ENCODE peak calls at places on chromosome 13, in nine cellular contexts. P is neural progenitor cell, D is GM23248, N is HCT116, C is GM23338, S is PC-3, U is SK-N-SH, Y is MM.1S, O is hepatocyte. X is an unnamed sample.

GRCh38 chr13:40101708-40102359 is 446.4 kb downstream of the COG6 start:
- DNase-seq in P (no peak), D (no peak), N (no peak), C (no peak), S (no peak), U (no peak), Y (no peak), O (no peak), X (peak)

GRCh38 chr13:99878921-99879610 is 92.5 kb downstream of the ZIC5 start:
- DNase-seq in P (no peak), D (no peak), N (no peak), C (no peak), S (no peak), U (no peak), Y (no peak), O (no peak), X (no peak)

GRCh38 chr13:39612023-39612637 is 9.1 kb upstream of the LHFPL6 start:
- DNase-seq in P (peak), D (peak), N (peak), C (peak), S (peak), U (peak), Y (peak), O (peak), X (peak)

GRCh38 chr13:45339867-45340266 is 1.1 kb downstream of the TPT1 start:
- DNase-seq in P (no peak), D (peak), N (no peak), C (no peak), S (no peak), U (no peak), Y (peak), O (no peak), X (no peak)

GRCh38 chr13:83794627-83795026 is 87.6 kb downstream of the SLITRK1 start:
- DNase-seq in P (no peak), D (no peak), N (no peak), C (no peak), S (no peak), U (no peak), Y (no peak), O (no peak), X (no peak)

GRCh38 chr13:113802090-113802531 is 43.1 kb downstream of the TMEM255B start:
- DNase-seq in P (peak), D (peak), N (no peak), C (peak), S (no peak), U (peak), Y (peak), O (peak), X (no peak)

GRCh38 chr13:27790523-27790922 is 1.8 kb upstream of the GSX1 start:
- DNase-seq in P (peak), D (no peak), N (no peak), C (peak), S (no peak), U (no peak), Y (no peak), O (no peak), X (no peak)

GRCh38 chr13:92232880-92233279 is 834.5 kb downstream of the GPC5 start:
- DNase-seq in P (no peak), D (no peak), N (no peak), C (no peak), S (no peak), U (no peak), Y (no peak), O (peak), X (no peak)

GRCh38 chr13:62049992-62050391 is 634.3 kb upstream of the PCDH20 start:
- DNase-seq in P (no peak), D (no peak), N (no peak), C (no peak), S (no peak), U (no peak), Y (no peak), O (no peak), X (no peak)

GRCh38 chr13:102846261-102847015 is 606 bp downstream of the ERCC5 start:
- DNase-seq in P (peak), D (peak), N (peak), C (peak), S (peak), U (peak), Y (peak), O (peak), X (peak)

GRCh38 chr13:102517959-102518358 is 78.8 kb upstream of the TPP2 start:
- DNase-seq in P (no peak), D (peak), N (no peak), C (no peak), S (no peak), U (peak), Y (no peak), O (no peak), X (no peak)

GRCh38 chr13:70080030-70080429 is 27.6 kb upstream of the ATXN8OS start:
- DNase-seq in P (no peak), D (no peak), N (no peak), C (no peak), S (no peak), U (peak), Y (no peak), O (no peak), X (no peak)

GRCh38 chr13:27921961-27922910 is 2.4 kb downstream of the PDX1 start:
- DNase-seq in P (peak), D (no peak), N (no peak), C (peak), S (no peak), U (peak), Y (no peak), O (no peak), X (no peak)

GRCh38 chr13:73521970-73522549 is 463.3 kb downstream of the KLF5 start:
- DNase-seq in P (no peak), D (peak), N (no peak), C (no peak), S (no peak), U (no peak), Y (no peak), O (no peak), X (no peak)

GRCh38 chr13:100883453-100883852 is 208.9 kb upstream of the TMTC4 start:
- DNase-seq in P (no peak), D (no peak), N (no peak), C (no peak), S (peak), U (no peak), Y (no peak), O (no peak), X (no peak)

GRCh38 chr13:29362849-29363604 is 232.5 kb downstream of the SLC7A1 start:
- DNase-seq in P (peak), D (peak), N (peak), C (peak), S (peak), U (peak), Y (peak), O (peak), X (peak)

GRCh38 chr13:83024955-83025594 is 857.2 kb downstream of the SLITRK1 start:
- DNase-seq in P (no peak), D (no peak), N (no peak), C (no peak), S (no peak), U (no peak), Y (no peak), O (peak), X (no peak)

GRCh38 chr13:68234278-68234677 is 1004.1 kb upstream of the PCDH9 start:
- DNase-seq in P (peak), D (no peak), N (no peak), C (peak), S (peak), U (peak), Y (no peak), O (peak), X (no peak)

GRCh38 chr13:56528040-56528760 is 612.5 kb upstream of the PRR20A start:
- DNase-seq in P (no peak), D (no peak), N (no peak), C (no peak), S (no peak), U (no peak), Y (peak), O (no peak), X (no peak)

GRCh38 chr13:80054806-80055205 is 286.1 kb downstream of the SPRY2 start:
- DNase-seq in P (no peak), D (peak), N (no peak), C (no peak), S (no peak), U (no peak), Y (no peak), O (no peak), X (no peak)

GRCh38 chr13:66977156-66977555 is 253.0 kb downstream of the PCDH9 start:
- DNase-seq in P (no peak), D (no peak), N (no peak), C (no peak), S (no peak), U (no peak), Y (no peak), O (no peak), X (no peak)

GRCh38 chr13:90627813-90628212 is 719.7 kb upstream of the MIR17HG start:
- DNase-seq in P (no peak), D (no peak), N (no peak), C (no peak), S (no peak), U (no peak), Y (peak), O (no peak), X (no peak)

GRCh38 chr13:50798923-50799322 is 44.6 kb downstream of the DLEU7 start:
- DNase-seq in P (no peak), D (peak), N (no peak), C (no peak), S (peak), U (no peak), Y (no peak), O (no peak), X (no peak)

GRCh38 chr13:107099661-107100060 is 531.7 kb upstream of the ARGLU1 start:
- DNase-seq in P (no peak), D (peak), N (no peak), C (no peak), S (peak), U (no peak), Y (no peak), O (no peak), X (no peak)

GRCh38 chr13:50198508-50198907 is 183.3 kb downstream of the KCNRG start:
- DNase-seq in P (no peak), D (peak), N (no peak), C (no peak), S (peak), U (no peak), Y (no peak), O (no peak), X (no peak)

DNA sequence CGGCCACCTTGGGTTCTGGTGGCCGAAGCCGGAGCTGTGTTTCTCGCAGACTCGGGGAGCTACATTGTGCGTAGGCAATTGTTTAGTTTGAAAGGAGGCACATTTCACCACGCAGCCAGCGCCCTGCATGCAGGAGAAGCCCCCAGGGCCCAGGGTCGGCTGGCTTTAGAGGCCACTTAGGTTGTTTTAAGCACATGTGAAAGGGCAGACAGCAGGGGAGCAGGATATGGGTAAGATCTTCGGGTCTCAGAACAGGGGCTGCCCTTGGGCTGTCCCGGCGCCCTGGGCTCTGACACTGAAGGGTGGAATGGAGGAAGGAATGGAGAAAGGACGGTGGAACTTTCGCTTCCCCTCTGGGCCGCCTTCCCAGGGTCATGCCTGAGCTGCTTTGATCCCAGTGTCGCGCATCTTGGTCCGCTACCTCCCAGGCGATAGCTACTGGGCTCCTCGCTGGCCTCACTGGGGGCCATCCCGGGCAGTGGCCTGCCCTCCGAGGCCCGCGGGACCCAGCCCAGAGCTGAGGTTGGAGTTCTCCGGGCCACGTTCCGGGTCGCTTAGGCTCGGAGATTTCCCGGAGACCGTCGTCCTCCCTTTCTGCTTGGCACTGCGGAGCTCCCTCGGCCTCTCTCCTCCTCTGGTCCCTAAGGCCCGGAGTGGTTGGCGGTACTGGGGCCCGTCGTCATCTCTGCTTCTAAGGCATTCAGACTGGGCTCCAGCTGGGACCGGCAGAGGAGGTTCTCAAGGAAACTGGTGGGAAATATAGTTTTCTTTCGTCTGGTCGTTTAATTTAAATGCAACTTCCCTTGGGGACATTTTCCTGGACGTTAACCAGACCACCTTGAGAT is 4.3 kb upstream of the POU4F1 start:
- DNase-seq in P (peak), D (no peak), N (no peak), C (peak), S (no peak), U (peak), Y (no peak), O (no peak), X (no peak)
- H3K4me2 ChIP-seq in P (peak), D (no peak), N (no peak), C (peak), S (no peak), U (no peak), Y (no peak), O (peak), X (no peak)

GRCh38 chr13:48303331-48304131 is at the start of gene RB1:
- DNase-seq in P (peak), D (peak), N (peak), C (peak), S (peak), U (peak), Y (peak), O (peak), X (peak)
- TF ChIP-seq EZH2phosphoT487 in P (no peak), D (no peak), N (no peak), C (no peak), S (no peak), U (no peak), Y (no peak), O (no peak), X (no peak)

GRCh38 chr13:109274188-109274821 is 512.1 kb downstream of the IRS2 start:
- DNase-seq in P (peak), D (peak), N (no peak), C (peak), S (peak), U (no peak), Y (no peak), O (peak), X (no peak)
- H3K4me2 ChIP-seq in P (peak), D (peak), N (peak), C (no peak), S (no peak), U (no peak), Y (no peak), O (no peak), X (no peak)

DNA sequence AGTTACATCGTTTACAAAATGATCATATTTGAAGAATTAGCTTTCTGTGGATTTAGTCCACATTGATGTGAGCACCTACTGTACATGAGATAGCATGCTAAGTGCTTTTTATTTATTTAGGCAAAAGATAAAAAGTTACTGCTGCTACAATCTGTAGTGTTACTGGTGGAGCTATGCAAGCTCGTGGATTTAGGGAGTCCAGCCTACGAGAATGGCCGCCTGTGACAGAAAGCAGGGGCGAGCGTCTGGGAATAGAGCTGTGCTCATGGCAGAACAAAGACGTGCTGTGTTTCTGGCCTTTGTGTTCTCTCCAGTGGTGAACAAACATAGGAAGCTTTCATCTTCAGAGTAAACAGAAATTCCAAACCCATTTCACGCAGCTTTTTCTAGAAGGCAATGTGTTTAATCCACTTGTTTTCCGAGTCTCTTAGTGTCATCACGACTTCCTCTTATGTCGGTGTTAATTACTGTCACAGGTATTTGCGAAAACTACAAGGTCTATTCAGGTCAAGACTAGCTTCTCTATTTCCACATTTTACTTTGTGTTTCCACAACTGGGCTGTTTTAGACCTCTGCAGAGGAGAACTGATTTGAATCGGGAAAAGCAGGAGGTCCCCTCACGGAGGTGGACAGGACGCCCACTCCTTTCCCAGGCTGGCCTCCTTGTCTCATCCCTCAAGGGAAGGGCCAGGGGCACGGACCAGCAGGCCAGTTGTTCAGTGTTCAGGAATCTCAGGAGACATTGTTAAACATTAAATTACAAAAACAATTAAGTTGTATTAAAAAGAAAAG is 67.3 kb downstream of the ATP11A start:
- DNase-seq in P (peak), D (no peak), N (no peak), C (no peak), S (no peak), U (no peak), Y (no peak), O (peak), X (no peak)
- TF ChIP-seq EZH2phosphoT487 in P (no peak), D (no peak), N (no peak), C (no peak), S (no peak), U (no peak), Y (no peak), O (no peak), X (no peak)

GRCh38 chr13:23804166-23804565 is 85.0 kb downstream of the MIPEP start:
- DNase-seq in P (no peak), D (no peak), N (no peak), C (no peak), S (no peak), U (no peak), Y (no peak), O (no peak), X (no peak)

GRCh38 chr13:23810842-23811241 is 78.4 kb downstream of the MIPEP start:
- DNase-seq in P (no peak), D (no peak), N (no peak), C (peak), S (no peak), U (no peak), Y (no peak), O (no peak), X (peak)

GRCh38 chr13:23805015-23805583 is 84.1 kb downstream of the MIPEP start:
- DNase-seq in P (no peak), D (no peak), N (no peak), C (no peak), S (no peak), U (no peak), Y (no peak), O (no peak), X (no peak)

GRCh38 chr13:23808803-23809202 is 80.4 kb downstream of the MIPEP start:
- DNase-seq in P (no peak), D (no peak), N (no peak), C (no peak), S (no peak), U (no peak), Y (no peak), O (no peak), X (no peak)

DNA sequence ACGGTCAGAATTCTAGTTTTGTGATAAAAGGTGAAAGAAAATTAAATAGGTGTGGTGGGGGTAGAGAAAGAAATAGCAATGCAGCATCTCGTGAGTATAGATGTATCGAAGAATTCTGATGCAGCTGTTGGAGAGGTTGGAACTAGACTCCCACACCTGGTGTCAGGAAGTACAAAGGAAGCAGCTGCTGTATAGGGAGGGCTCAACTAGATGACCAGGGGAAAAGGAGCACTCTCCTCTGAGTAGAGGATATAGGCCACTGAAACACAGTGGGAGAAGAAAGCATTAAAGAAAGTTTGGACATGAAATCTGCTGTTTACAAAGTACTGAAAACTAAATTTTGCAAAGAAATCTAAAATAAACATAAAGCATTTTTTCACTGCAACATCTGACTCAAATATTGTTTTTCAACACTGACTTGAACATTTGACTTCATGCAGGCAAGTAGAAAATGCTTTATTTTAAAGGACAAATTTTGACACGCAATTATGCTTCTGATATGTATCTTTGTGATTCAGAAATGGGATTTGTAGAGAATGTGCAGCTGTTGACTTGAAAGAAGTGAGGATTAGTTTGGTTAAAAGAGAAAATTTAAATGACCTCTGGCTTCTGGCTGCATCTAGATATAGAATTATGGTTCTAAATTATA is 82.2 kb downstream of the MIPEP start:
- DNase-seq in P (no peak), D (no peak), N (no peak), C (no peak), S (no peak), U (no peak), Y (no peak), O (no peak), X (peak)
- H3K4me2 ChIP-seq in P (no peak), D (no peak), N (no peak), C (no peak), S (no peak), U (no peak), Y (peak), O (no peak), X (peak)

GRCh38 chr13:97892717-97893116 is 60.8 kb upstream of the IPO5 start:
- DNase-seq in P (no peak), D (peak), N (no peak), C (no peak), S (peak), U (no peak), Y (no peak), O (no peak), X (no peak)
- TF ChIP-seq EZH2phosphoT487 in P (no peak), D (no peak), N (no peak), C (no peak), S (no peak), U (no peak), Y (no peak), O (no peak), X (no peak)

GRCh38 chr13:33541962-33542308 is 256.4 kb upstream of the STARD13 start:
- DNase-seq in P (no peak), D (no peak), N (no peak), C (no peak), S (no peak), U (no peak), Y (peak), O (no peak), X (no peak)

GRCh38 chr13:33542309-33543088 is 256.9 kb upstream of the STARD13 start:
- DNase-seq in P (peak), D (peak), N (peak), C (peak), S (peak), U (peak), Y (peak), O (peak), X (peak)

GRCh38 chr13:33543089-33543459 is 257.5 kb upstream of the STARD13 start:
- DNase-seq in P (no peak), D (no peak), N (no peak), C (peak), S (no peak), U (no peak), Y (no peak), O (no peak), X (no peak)

GRCh38 chr13:33536639-33537425 is 251.3 kb upstream of the STARD13 start:
- DNase-seq in P (no peak), D (peak), N (no peak), C (no peak), S (peak), U (no peak), Y (no peak), O (no peak), X (no peak)

GRCh38 chr13:33537691-33538090 is 252.1 kb upstream of the STARD13 start:
- DNase-seq in P (no peak), D (no peak), N (no peak), C (no peak), S (no peak), U (no peak), Y (no peak), O (no peak), X (no peak)
- H3K4me2 ChIP-seq in P (no peak), D (no peak), N (no peak), C (no peak), S (peak), U (no peak), Y (no peak), O (peak), X (peak)

DNA sequence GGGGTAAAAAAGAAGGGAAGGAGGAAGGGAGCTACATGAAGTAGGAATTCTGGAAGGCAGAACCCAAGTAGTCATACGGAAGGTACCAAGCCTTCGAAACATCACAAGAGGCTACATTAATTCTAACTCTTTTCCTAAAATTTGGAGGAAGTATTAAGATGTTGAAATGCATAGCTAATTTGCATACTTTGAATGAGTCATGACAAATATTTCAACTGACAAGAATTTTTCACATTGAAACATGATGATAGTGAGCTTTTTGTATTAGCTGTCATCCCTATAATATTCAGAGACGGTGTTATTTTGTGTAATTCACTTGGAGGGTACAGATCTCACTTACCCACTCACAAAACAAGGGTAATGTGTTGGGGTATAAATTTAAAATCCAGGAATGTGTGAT is 9.1 kb upstream of the ACOD1 start:
- DNase-seq in P (no peak), D (peak), N (no peak), C (no peak), S (peak), U (no peak), Y (no peak), O (no peak), X (no peak)
- TF ChIP-seq EZH2phosphoT487 in P (no peak), D (no peak), N (no peak), C (no peak), S (no peak), U (no peak), Y (no peak), O (no peak), X (no peak)

X was measured in OCI-LY7.